ENCODE peak calls at places on chromosomes 1 and 21, in four cellular contexts. G is HepG2, A is H1, F is GM12878. Z is an unnamed sample. For H3K9me3 and H3K36me3, the result is how much of the 10 kb centered on the place peaks cover.

GRCh38 chr1:234963180-234963903 is 165.3 kb downstream of the TOMM20 start:
- DNase-seq in G (peak), A (no peak), F (peak), Z (no peak)

GRCh38 chr1:152110860-152111514 is 4.3 kb downstream of the TCHH start:
- DNase-seq in A (no peak), F (no peak), G (no peak), Z (peak)

GRCh38 chr1:169460193-169460833 is 25.4 kb downstream of the SLC19A2 start:
- DNase-seq in G (no peak), A (peak), F (no peak), Z (no peak)

GRCh38 chr1:83794384-83794783 is 204.5 kb downstream of the TTLL7 start:
- DNase-seq in F (no peak), G (no peak), A (no peak), Z (no peak)

GRCh38 chr1:240385985-240386978 is 225.7 kb downstream of the GREM2 start:
- DNase-seq in A (no peak), F (no peak), G (no peak), Z (no peak)

GRCh38 chr1:15916417-15916816 is 59.5 kb downstream of the ZBTB17 start:
- DNase-seq in A (no peak), F (no peak), G (no peak), Z (no peak)

GRCh38 chr1:234855851-234856250 is 245.9 kb upstream of the IRF2BP2 start:
- DNase-seq in A (no peak), F (no peak), G (no peak), Z (no peak)

GRCh38 chr21:43361127-43361492 is 65.8 kb downstream of the SIK1 start:
- DNase-seq in F (no peak), A (no peak), G (no peak), Z (no peak)

GRCh38 chr1:232519186-232519585 is 110.7 kb downstream of the SIPA1L2 start:
- DNase-seq in F (no peak), G (no peak), A (no peak), Z (no peak)

GRCh38 chr1:220153147-220153546 is 59.2 kb downstream of the IARS2 start:
- DNase-seq in G (no peak), A (no peak), F (no peak), Z (no peak)
- TF ChIP-seq SUZ12 in G (no peak), A (no peak), F (no peak), Z (no peak)

GRCh38 chr21:14076143-14076806 is 134.5 kb downstream of the LIPI start:
- DNase-seq in F (no peak), A (no peak), G (no peak), Z (no peak)
- H3K9me3 ChIP-seq in F (under half), A (under half), G (under half), Z (under half)

GRCh38 chr1:202002447-202002846 is 7.9 kb upstream of the ELF3 start:
- DNase-seq in A (no peak), F (no peak), G (no peak), Z (no peak)

GRCh38 chr1:202007279-202007678 is 3.1 kb upstream of the ELF3 start:
- DNase-seq in A (no peak), F (no peak), G (no peak), Z (no peak)

GRCh38 chr1:202007703-202008489 is 2.5 kb upstream of the ELF3 start:
- DNase-seq in G (no peak), A (peak), F (no peak), Z (no peak)

GRCh38 chr1:202005958-202006357 is 4.4 kb upstream of the ELF3 start:
- DNase-seq in G (peak), A (no peak), F (no peak), Z (no peak)

DNA sequence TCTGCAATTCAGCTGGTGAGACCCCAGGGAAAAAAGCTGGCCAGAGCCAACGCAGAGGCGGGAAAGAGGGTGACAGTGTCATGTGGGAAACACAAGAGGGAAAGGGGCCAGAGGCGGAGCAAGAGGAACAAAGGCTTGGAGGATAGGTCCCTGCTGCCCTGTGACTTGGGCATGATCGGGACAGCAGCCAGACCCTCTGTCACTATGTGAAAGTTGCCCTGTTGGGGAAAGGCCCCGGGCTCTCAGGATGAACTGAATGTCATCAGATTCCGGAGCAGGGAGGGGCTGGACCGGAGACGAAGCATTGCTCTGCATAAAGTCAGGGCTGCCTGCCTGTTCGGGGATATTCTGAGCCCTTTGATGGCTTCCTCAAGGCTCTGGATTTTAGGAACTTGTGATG is 5.7 kb upstream of the ELF3 start:
- DNase-seq in F (no peak), A (no peak), G (no peak), Z (no peak)
- H3K36me3 ChIP-seq in F (under half), A (under half), G (half or more), Z (half or more)

GRCh38 chr21:27462786-27463185 is 495.9 kb upstream of the ADAMTS5 start:
- DNase-seq in G (no peak), A (no peak), F (no peak), Z (no peak)

GRCh38 chr21:27464643-27465042 is 497.8 kb upstream of the ADAMTS5 start:
- DNase-seq in A (no peak), F (no peak), G (no peak), Z (no peak)

GRCh38 chr21:27466175-27466574 is 499.3 kb upstream of the ADAMTS5 start:
- DNase-seq in A (no peak), G (no peak), F (no peak), Z (no peak)
- TF ChIP-seq SUZ12 in A (no peak), G (no peak), F (no peak), Z (no peak)

DNA sequence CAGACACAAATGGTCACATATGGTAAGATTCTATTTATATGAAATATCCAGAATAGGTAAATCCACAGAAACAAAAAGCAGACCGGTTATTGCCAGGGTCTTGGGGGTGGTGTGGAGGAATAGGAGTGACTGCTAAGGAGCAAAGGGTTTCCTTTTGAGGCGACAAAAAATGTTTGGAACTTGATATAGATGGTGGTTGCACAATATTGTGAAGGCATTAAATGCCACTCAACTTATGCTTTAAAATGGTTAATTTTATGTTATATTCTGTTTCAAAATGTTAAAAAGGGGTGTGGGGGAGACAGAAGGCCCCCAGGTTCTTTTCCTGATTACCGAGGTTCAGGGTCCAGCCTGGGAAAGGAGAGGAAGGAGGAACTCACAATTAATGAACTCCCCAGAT is 304.4 kb downstream of the RRAGC start:
- DNase-seq in G (no peak), F (no peak), A (no peak), Z (no peak)
- H3K9me3 ChIP-seq in G (under half), F (under half), A (under half), Z (under half)

DNA sequence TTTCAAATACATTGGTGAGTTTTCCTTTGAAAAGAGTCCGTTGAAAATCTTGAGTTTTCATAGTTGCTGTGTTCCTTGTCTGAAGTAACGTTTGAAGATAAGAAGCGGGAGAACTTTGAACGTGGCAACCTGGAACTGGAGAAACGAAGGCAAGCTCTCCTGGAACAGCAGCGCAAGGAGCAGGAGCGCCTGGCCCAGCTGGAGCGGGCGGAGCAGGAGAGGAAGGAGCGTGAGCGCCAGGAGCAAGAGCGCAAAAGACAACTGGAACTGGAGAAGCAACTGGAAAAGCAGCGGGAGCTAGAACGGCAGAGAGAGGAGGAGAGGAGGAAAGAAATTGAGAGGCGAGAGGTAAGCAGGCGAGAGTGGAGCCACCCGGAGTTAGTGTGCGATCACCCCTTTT is 129.7 kb downstream of the ITSN1 start:
- DNase-seq in G (no peak), F (no peak), A (no peak), Z (no peak)
- H3K36me3 ChIP-seq in G (under half), F (under half), A (under half), Z (half or more)

DNA sequence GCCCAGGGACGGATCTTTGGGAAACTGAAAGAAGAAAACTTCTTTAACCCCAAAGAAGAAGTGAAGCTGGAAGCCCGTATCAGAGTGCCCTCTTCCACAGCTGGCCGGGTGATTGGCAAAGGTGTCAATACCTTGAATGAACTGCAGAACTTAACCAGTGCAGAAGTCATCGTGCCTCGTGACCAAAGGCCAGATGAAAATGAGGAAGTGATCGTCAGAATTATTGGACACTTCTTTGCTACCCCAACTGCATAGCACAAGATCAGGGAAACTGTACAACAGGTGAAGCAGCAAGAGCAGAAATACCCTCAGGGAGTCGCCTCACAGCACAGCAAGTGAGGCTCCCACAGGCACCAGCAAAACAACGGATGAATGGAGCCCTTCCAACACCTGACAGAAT is 114.0 kb downstream of the NBPF12 start:
- DNase-seq in G (no peak), F (no peak), A (no peak), Z (no peak)
- TF ChIP-seq SUZ12 in G (no peak), F (no peak), A (no peak), Z (no peak)

DNA sequence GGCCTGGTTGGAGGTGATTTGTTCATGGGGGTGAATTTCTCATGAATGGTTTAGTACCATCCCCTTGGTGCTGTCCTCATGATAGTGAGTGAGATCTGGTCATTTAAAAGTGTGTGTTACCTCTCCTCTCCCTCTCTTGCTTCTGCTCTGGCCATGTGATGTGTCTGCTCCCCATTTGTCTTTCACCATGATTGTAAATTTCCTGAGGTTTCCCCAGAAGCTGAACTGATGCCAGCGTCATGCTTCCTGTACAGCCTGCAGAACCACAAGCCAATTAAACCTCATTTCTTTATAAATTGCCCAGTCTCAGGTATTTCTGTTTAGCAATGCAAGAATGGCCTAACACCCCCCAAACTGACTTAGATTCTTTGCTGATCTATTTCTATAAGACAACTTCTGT is 249.4 kb upstream of the B3GALT2 start:
- DNase-seq in G (no peak), F (no peak), A (no peak), Z (no peak)
- H3K9me3 ChIP-seq in G (under half), F (under half), A (under half), Z (under half)

GRCh38 chr1:226384717-226385116 is 23.2 kb downstream of the PARP1 start:
- DNase-seq in F (no peak), G (no peak), A (no peak), Z (no peak)

GRCh38 chr1:226390681-226391080 is 17.2 kb downstream of the PARP1 start:
- DNase-seq in F (no peak), A (no peak), G (no peak), Z (no peak)

GRCh38 chr1:226384040-226384439 is 23.9 kb downstream of the PARP1 start:
- DNase-seq in G (no peak), A (no peak), F (no peak), Z (no peak)

GRCh38 chr1:226388131-226388530 is 19.8 kb downstream of the PARP1 start:
- DNase-seq in F (no peak), A (no peak), G (no peak), Z (no peak)
- H3K36me3 ChIP-seq in F (under half), A (half or more), G (half or more), Z (half or more)

DNA sequence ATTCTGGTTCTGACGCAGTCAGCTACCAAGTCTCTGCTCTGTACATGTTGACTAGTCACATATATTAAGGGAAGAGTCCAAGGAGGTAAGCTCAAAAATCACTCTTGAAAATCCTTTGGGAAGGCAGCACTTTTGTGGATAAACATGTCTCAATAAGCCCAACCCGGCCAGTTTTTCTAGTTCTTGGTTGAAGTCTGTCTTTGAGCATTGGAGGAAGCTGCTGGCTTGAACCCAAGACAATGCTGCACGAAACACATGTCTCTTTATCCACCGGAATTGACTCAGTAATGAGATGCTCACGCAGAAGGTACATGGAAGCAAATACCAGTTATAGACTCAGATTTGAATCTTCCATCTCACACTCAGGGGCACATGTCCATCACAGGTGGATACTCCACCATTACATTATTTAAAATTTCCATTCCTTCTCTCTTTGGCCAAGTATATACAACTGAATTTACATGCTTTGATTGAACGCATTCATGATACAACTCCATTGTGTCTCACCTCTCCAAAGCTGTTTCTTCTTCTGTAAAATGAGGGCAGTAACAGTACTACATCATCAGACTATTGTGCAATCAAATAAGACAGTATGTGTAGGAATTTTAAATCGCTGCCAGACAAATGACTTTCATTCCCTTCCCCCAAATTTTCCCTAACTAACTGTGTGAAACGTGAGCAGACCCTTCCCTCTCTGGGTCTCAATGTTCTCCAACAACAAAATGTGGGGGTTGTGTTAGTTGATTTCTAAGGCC is 9.6 kb upstream of the GUCA2A start:
- DNase-seq in G (no peak), F (no peak), A (no peak), Z (no peak)
- TF ChIP-seq SUZ12 in G (no peak), F (no peak), A (no peak), Z (no peak)

Z was measured in NT2/D1.